ENCODE peak calls at places on chromosomes 3 and 15, in ten cellular contexts. P, K, J, W, A, L, R, X, Z and H are unnamed samples.

GRCh38 chr3:112092439-112093179 is 6.4 kb downstream of the C3orf52 start:
- DNase-seq in K (peak; percentile 37), X (no peak), P (peak; percentile 37), A (peak; percentile 24), L (peak; percentile 50), Z (peak; percentile 33), J (no peak), R (no peak), W (no peak), H (no peak)

GRCh38 chr3:187773963-187774789 is 28.9 kb upstream of the BCL6 start:
- DNase-seq in W (no peak), L (no peak), Z (no peak), X (no peak), A (no peak), R (no peak), K (no peak), P (no peak), J (peak; percentile 36), H (no peak)

GRCh38 chr3:127304121-127304744 is 16.4 kb upstream of the PRR20G start:
- DNase-seq in P (peak; percentile 30), W (no peak), K (no peak), L (peak; percentile 43), Z (no peak), J (peak; percentile 82), A (no peak), R (no peak), X (no peak), H (peak; percentile 61)

GRCh38 chr3:69012836-69013255 is 638 bp downstream of the EOGT start:
- DNase-seq in L (peak; percentile 66), P (peak; percentile 52), W (no peak), Z (peak; percentile 25), X (peak; percentile 86), J (no peak), K (peak; percentile 67), A (peak; percentile 79), R (no peak), H (peak; percentile 76)

GRCh38 chr15:94704946-94705345 is 473.6 kb downstream of the MCTP2 start:
- DNase-seq in L (no peak), J (no peak), Z (no peak), K (no peak), X (no peak), W (no peak), R (no peak), P (no peak), A (no peak), H (no peak)

GRCh38 chr15:100718075-100718980 is 115.9 kb downstream of the ASB7 start:
- DNase-seq in X (peak; percentile 41), J (no peak), W (no peak), L (no peak), A (no peak), K (no peak), P (no peak), R (no peak), Z (no peak), H (peak; percentile 5)

GRCh38 chr3:177523072-177523675 is 325.9 kb upstream of the TBL1XR1 start:
- DNase-seq in X (no peak), R (no peak), J (peak; percentile 24), K (no peak), P (no peak), L (no peak), Z (no peak), A (no peak), W (no peak), H (no peak)

GRCh38 chr3:170117134-170117533 is 64.4 kb downstream of the PHC3 start:
- DNase-seq in W (no peak), J (peak; percentile 16), R (no peak), X (no peak), A (no peak), Z (peak; percentile 9), K (no peak), P (peak; percentile 8), L (peak; percentile 34), H (peak; percentile 6)

GRCh38 chr15:39430389-39430788 is 150.5 kb upstream of the THBS1 start:
- DNase-seq in J (no peak), R (no peak), W (no peak), P (no peak), K (no peak), X (no peak), A (no peak), Z (no peak), L (no peak), H (no peak)

GRCh38 chr3:44104668-44105321 is 136.9 kb upstream of the TOPAZ1 start:
- DNase-seq in K (peak; percentile 16), L (no peak), Z (peak; percentile 63), A (peak; percentile 27), R (peak; percentile 81), W (no peak), X (no peak), P (no peak), J (peak; percentile 95), H (no peak)

GRCh38 chr3:188938999-188939398 is 232.8 kb upstream of the TPRG1 start:
- DNase-seq in L (no peak), Z (no peak), X (no peak), R (no peak), A (no peak), K (no peak), J (no peak), P (no peak), W (no peak), H (no peak)

GRCh38 chr3:39138804-39139415 is 14.5 kb downstream of the CSRNP1 start:
- DNase-seq in J (no peak), Z (no peak), X (no peak), K (peak; percentile 47), R (no peak), L (no peak), W (no peak), P (no peak), A (no peak), H (peak; percentile 31)

GRCh38 chr15:85582719-85583089 is 202.3 kb downstream of the AKAP13 start:
- DNase-seq in X (no peak), P (no peak), K (peak; percentile 46), L (no peak), J (no peak), R (peak; percentile 28), A (peak; percentile 58), Z (no peak), W (no peak), H (no peak)

GRCh38 chr15:85582076-85582718 is 201.8 kb downstream of the AKAP13 start:
- DNase-seq in R (peak; percentile 34), W (no peak), J (no peak), Z (no peak), X (no peak), A (peak; percentile 53), P (no peak), K (peak; percentile 24), L (no peak), H (no peak)

GRCh38 chr15:85580914-85581313 is 200.5 kb downstream of the AKAP13 start:
- DNase-seq in W (no peak), R (no peak), P (no peak), J (no peak), A (no peak), L (no peak), X (no peak), K (no peak), Z (no peak), H (no peak)

GRCh38 chr15:85579957-85580694 is 199.7 kb downstream of the AKAP13 start:
- DNase-seq in P (no peak), Z (no peak), W (no peak), X (no peak), J (no peak), R (no peak), A (no peak), K (no peak), L (no peak), H (no peak)

DNA sequence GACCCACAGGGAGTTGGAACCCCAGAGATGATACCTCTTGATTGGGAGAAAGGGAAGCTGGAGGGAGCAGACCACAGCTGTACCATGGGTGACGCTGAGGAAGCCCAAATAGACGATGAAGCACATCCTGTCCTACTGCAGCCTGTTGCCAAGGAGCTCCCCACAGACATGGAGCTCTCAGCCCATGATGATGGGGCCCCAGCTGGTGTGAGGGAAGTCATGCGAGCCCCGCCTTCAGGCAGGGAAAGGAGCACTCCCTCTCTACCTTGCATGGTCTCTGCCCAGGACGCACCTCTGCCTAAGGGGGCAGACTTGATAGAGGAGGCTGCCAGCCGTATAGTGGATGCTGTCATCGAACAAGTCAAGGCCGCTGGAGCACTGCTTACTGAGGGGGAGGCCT is 201.1 kb downstream of the AKAP13 start:
- DNase-seq in W (no peak), L (no peak), A (no peak), X (peak; percentile 77), R (no peak), J (no peak), P (no peak), K (no peak), Z (no peak), H (no peak)
- H3K36me3 ChIP-seq in W (no peaks in the 10 kb centered on the region), L (no peaks in the 10 kb centered on the region), A (peaks cover 2% of the 10 kb centered on the region), X (no peaks in the 10 kb centered on the region), R (peaks cover 10% of the 10 kb centered on the region), J (peaks cover 24% of the 10 kb centered on the region), P (no peaks in the 10 kb centered on the region), K (peaks cover 27% of the 10 kb centered on the region), Z (peaks cover 29% of the 10 kb centered on the region), H (peaks cover 5% of the 10 kb centered on the region)

DNA sequence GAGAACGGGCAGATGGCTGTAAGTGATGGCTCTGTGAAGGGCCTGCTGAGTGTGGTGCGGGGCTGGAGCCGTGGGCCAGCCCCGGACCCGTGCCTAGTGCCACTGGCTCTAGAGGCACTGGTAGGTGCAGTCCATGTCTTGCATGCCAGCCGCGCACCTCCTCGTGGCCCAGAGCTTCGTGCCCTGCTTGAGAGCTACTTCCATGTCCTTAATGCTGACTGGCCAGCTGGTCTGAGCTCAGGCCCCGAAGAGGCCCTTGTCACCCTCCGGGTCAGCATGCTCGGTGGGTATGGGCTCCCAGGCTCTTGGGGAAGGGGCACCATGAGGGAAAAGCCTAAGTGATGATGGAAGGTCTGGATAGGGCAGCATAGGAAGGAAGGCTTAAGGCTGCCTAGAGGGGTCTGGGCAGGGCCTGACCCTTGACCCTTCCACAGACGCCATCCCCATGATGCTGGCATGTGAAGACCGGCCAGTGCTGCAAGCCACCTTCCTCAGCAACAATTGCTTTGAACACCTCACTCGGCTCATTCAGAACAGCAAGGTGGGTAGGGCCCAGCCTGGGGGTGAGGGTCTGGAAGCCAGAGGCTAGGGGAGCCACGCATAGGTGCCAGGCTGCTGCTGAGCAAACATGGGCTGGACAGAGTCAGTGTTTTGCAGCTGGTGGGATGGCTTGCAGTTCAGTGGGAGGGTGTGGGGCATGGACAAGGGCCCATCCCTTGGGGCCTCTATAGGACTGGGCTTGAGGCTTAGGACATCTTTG is 12.1 kb downstream of the NBEAL2 start:
- DNase-seq in J (no peak), W (no peak), L (no peak), Z (no peak), X (no peak), P (no peak), A (no peak), K (no peak), R (no peak), H (no peak)
- H3K36me3 ChIP-seq in J (no peaks in the 10 kb centered on the region), W (peaks cover 6% of the 10 kb centered on the region), L (no peaks in the 10 kb centered on the region), Z (no peaks in the 10 kb centered on the region), X (no peaks in the 10 kb centered on the region), P (no peaks in the 10 kb centered on the region), A (no peaks in the 10 kb centered on the region), K (no peaks in the 10 kb centered on the region), R (peaks cover 24% of the 10 kb centered on the region), H (peaks cover 2% of the 10 kb centered on the region)

GRCh38 chr3:32165442-32165841 is 59.0 kb downstream of the GPD1L start:
- DNase-seq in R (no peak), P (no peak), J (no peak), L (no peak), A (no peak), K (no peak), Z (no peak), W (no peak), X (no peak), H (no peak)
- H3K36me3 ChIP-seq in R (no peaks in the 10 kb centered on the region), P (no peaks in the 10 kb centered on the region), J (no peaks in the 10 kb centered on the region), L (no peaks in the 10 kb centered on the region), A (no peaks in the 10 kb centered on the region), K (no peaks in the 10 kb centered on the region), Z (no peaks in the 10 kb centered on the region), W (peaks cover 13% of the 10 kb centered on the region), X (peaks cover 9% of the 10 kb centered on the region), H (no peaks in the 10 kb centered on the region)

GRCh38 chr15:82536409-82537350 is 3.6 kb downstream of the RPS17 start:
- DNase-seq in X (no peak), Z (no peak), J (no peak), R (no peak), P (no peak), K (no peak), L (no peak), A (no peak), W (no peak), H (no peak)
- H3K36me3 ChIP-seq in X (peaks cover 6% of the 10 kb centered on the region), Z (peaks cover 50% of the 10 kb centered on the region), J (peaks cover 37% of the 10 kb centered on the region), R (peaks cover 27% of the 10 kb centered on the region), P (peaks cover 17% of the 10 kb centered on the region), K (peaks cover 45% of the 10 kb centered on the region), L (peaks cover 54% of the 10 kb centered on the region), A (peaks cover 19% of the 10 kb centered on the region), W (peaks cover 27% of the 10 kb centered on the region), H (peaks cover 33% of the 10 kb centered on the region)